ENCODE peak calls at places on chromosomes 16 and 17, in four cellular contexts. One of them, this sample, is unnamed.

GRCh38 chr16:9874233-9874632 is 308.0 kb downstream of the GRIN2A start:
- DNase-seq in upper lobe of right lung: no peak
- DNase-seq in tibial artery: no peak
- DNase-seq in fibroblast of mammary gland: no peak
- DNase-seq in this sample: no peak

GRCh38 chr17:1227917-1228751 is 42.1 kb upstream of the BHLHA9 start:
- DNase-seq in upper lobe of right lung: peak; percentile 73
- DNase-seq in tibial artery: peak; percentile 71
- DNase-seq in fibroblast of mammary gland: no peak
- DNase-seq in this sample: peak; percentile 31

GRCh38 chr16:11354733-11355574 is 9.7 kb downstream of the RMI2 start:
- DNase-seq in upper lobe of right lung: peak; percentile 65
- DNase-seq in tibial artery: no peak
- DNase-seq in fibroblast of mammary gland: peak; percentile 29
- DNase-seq in this sample: no peak

GRCh38 chr17:62380253-62380652 is at the start of gene EFCAB3:
- DNase-seq in upper lobe of right lung: no peak
- DNase-seq in tibial artery: no peak
- DNase-seq in fibroblast of mammary gland: no peak
- DNase-seq in this sample: no peak

GRCh38 chr17:21296097-21297025 is 11.8 kb downstream of the MAP2K3 start:
- DNase-seq in upper lobe of right lung: peak; percentile 64
- DNase-seq in tibial artery: no peak
- DNase-seq in fibroblast of mammary gland: peak; percentile 44
- DNase-seq in this sample: no peak

GRCh38 chr16:67966549-67967182 is 1.8 kb downstream of the SLC12A4 start:
- DNase-seq in upper lobe of right lung: no peak
- DNase-seq in tibial artery: peak; percentile 87
- DNase-seq in fibroblast of mammary gland: peak; percentile 74
- DNase-seq in this sample: no peak

GRCh38 chr16:77331802-77332586 is 102.8 kb downstream of the ADAMTS18 start:
- DNase-seq in upper lobe of right lung: no peak
- DNase-seq in tibial artery: no peak
- DNase-seq in fibroblast of mammary gland: no peak
- DNase-seq in this sample: no peak

GRCh38 chr17:59643159-59643857 is 23.6 kb downstream of the CLTC start:
- DNase-seq in upper lobe of right lung: no peak
- DNase-seq in tibial artery: no peak
- DNase-seq in fibroblast of mammary gland: peak; percentile 65
- DNase-seq in this sample: no peak

GRCh38 chr16:35733278-35733965 is 2274.0 kb downstream of the TP53TG3F start:
- DNase-seq in upper lobe of right lung: no peak
- DNase-seq in tibial artery: no peak
- DNase-seq in fibroblast of mammary gland: no peak
- DNase-seq in this sample: no peak

GRCh38 chr17:14732211-14732610 is 431.3 kb downstream of the HS3ST3B1 start:
- DNase-seq in upper lobe of right lung: no peak
- DNase-seq in tibial artery: no peak
- DNase-seq in fibroblast of mammary gland: no peak
- DNase-seq in this sample: no peak

GRCh38 chr16:88086571-88087516 is 135.6 kb downstream of the BANP start:
- DNase-seq in upper lobe of right lung: no peak
- DNase-seq in tibial artery: no peak
- DNase-seq in fibroblast of mammary gland: no peak
- DNase-seq in this sample: no peak

GRCh38 chr17:50265212-50265611 is 9.1 kb upstream of the TMEM92 start:
- DNase-seq in upper lobe of right lung: peak; percentile 77
- DNase-seq in tibial artery: peak; percentile 80
- DNase-seq in fibroblast of mammary gland: no peak
- DNase-seq in this sample: no peak

GRCh38 chr16:17072104-17072503 is 398.7 kb downstream of the XYLT1 start:
- DNase-seq in upper lobe of right lung: no peak
- DNase-seq in tibial artery: no peak
- DNase-seq in fibroblast of mammary gland: peak; percentile 25
- DNase-seq in this sample: no peak

GRCh38 chr16:49281843-49282642 is 405 bp upstream of the CBLN1 start:
- DNase-seq in upper lobe of right lung: peak; percentile 94
- DNase-seq in tibial artery: peak; percentile 68
- DNase-seq in fibroblast of mammary gland: peak; percentile 54
- DNase-seq in this sample: peak; percentile 98

GRCh38 chr16:89094252-89094901 is 725 bp downstream of the ACSF3 start:
- DNase-seq in upper lobe of right lung: no peak
- DNase-seq in tibial artery: no peak
- DNase-seq in fibroblast of mammary gland: no peak
- DNase-seq in this sample: no peak

GRCh38 chr16:3690991-3691720 is 26.2 kb downstream of the TRAP1 start:
- DNase-seq in upper lobe of right lung: no peak
- DNase-seq in tibial artery: no peak
- DNase-seq in fibroblast of mammary gland: peak; percentile 64
- DNase-seq in this sample: no peak

GRCh38 chr17:62807812-62808575 is at the start of gene MARCHF10:
- DNase-seq in upper lobe of right lung: peak; percentile 79
- DNase-seq in tibial artery: no peak
- DNase-seq in fibroblast of mammary gland: no peak
- DNase-seq in this sample: peak; percentile 81

GRCh38 chr17:32871736-32872135 is 5.2 kb downstream of the MYO1D start:
- DNase-seq in upper lobe of right lung: no peak
- DNase-seq in tibial artery: no peak
- DNase-seq in fibroblast of mammary gland: no peak
- DNase-seq in this sample: no peak

GRCh38 chr16:87688876-87689815 is 76.6 kb downstream of the KLHDC4 start:
- DNase-seq in upper lobe of right lung: no peak
- DNase-seq in tibial artery: no peak
- DNase-seq in fibroblast of mammary gland: no peak
- DNase-seq in this sample: no peak

GRCh38 chr16:81421126-81421525 is 23.5 kb upstream of the CMIP start:
- DNase-seq in upper lobe of right lung: no peak
- DNase-seq in tibial artery: no peak
- DNase-seq in fibroblast of mammary gland: no peak
- DNase-seq in this sample: no peak

GRCh38 chr16:57115504-57116182 is 23.3 kb downstream of the CPNE2 start:
- DNase-seq in upper lobe of right lung: no peak
- DNase-seq in tibial artery: peak; percentile 70
- DNase-seq in fibroblast of mammary gland: peak; percentile 37
- DNase-seq in this sample: peak; percentile 25

GRCh38 chr16:10564591-10564990 is 15.8 kb downstream of the EMP2 start:
- DNase-seq in upper lobe of right lung: no peak
- DNase-seq in tibial artery: no peak
- DNase-seq in fibroblast of mammary gland: no peak
- DNase-seq in this sample: no peak

GRCh38 chr17:67867591-67867990 is 42.3 kb downstream of the BPTF start:
- DNase-seq in upper lobe of right lung: no peak
- DNase-seq in tibial artery: no peak
- DNase-seq in fibroblast of mammary gland: no peak
- DNase-seq in this sample: no peak

GRCh38 chr16:6574146-6574545 is 758.5 kb upstream of the RBFOX1 start:
- DNase-seq in upper lobe of right lung: no peak
- DNase-seq in tibial artery: no peak
- DNase-seq in fibroblast of mammary gland: no peak
- DNase-seq in this sample: no peak

GRCh38 chr16:66972983-66973382 is 11.9 kb downstream of the CES3 start:
- DNase-seq in upper lobe of right lung: no peak
- DNase-seq in tibial artery: no peak
- DNase-seq in fibroblast of mammary gland: no peak
- DNase-seq in this sample: no peak

GRCh38 chr17:12118617-12119016 is 97.9 kb downstream of the MAP2K4 start:
- DNase-seq in upper lobe of right lung: no peak
- DNase-seq in tibial artery: no peak
- DNase-seq in fibroblast of mammary gland: peak; percentile 67
- DNase-seq in this sample: no peak

GRCh38 chr16:72819345-72819744 is 228.6 kb downstream of the ZFHX3 start:
- DNase-seq in upper lobe of right lung: no peak
- DNase-seq in tibial artery: no peak
- DNase-seq in fibroblast of mammary gland: peak; percentile 88
- DNase-seq in this sample: no peak

GRCh38 chr16:72814226-72814625 is 233.7 kb downstream of the ZFHX3 start:
- DNase-seq in upper lobe of right lung: no peak
- DNase-seq in tibial artery: no peak
- DNase-seq in fibroblast of mammary gland: peak; percentile 11
- DNase-seq in this sample: no peak

GRCh38 chr16:72821551-72821950 is 226.4 kb downstream of the ZFHX3 start:
- DNase-seq in upper lobe of right lung: no peak
- DNase-seq in tibial artery: no peak
- DNase-seq in fibroblast of mammary gland: no peak
- DNase-seq in this sample: no peak

GRCh38 chr16:72815348-72816318 is 232.3 kb downstream of the ZFHX3 start:
- DNase-seq in upper lobe of right lung: no peak
- DNase-seq in tibial artery: no peak
- DNase-seq in fibroblast of mammary gland: no peak
- DNase-seq in this sample: no peak

GRCh38 chr16:72818286-72818845 is 229.6 kb downstream of the ZFHX3 start:
- DNase-seq in upper lobe of right lung: no peak
- DNase-seq in tibial artery: no peak
- DNase-seq in fibroblast of mammary gland: no peak
- DNase-seq in this sample: no peak
- TF ChIP-seq CTCF in upper lobe of right lung: no peak
- TF ChIP-seq CTCF in tibial artery: no peak
- TF ChIP-seq CTCF in fibroblast of mammary gland: peak; percentile 24
- TF ChIP-seq CTCF in this sample: peak; percentile 12

DNA sequence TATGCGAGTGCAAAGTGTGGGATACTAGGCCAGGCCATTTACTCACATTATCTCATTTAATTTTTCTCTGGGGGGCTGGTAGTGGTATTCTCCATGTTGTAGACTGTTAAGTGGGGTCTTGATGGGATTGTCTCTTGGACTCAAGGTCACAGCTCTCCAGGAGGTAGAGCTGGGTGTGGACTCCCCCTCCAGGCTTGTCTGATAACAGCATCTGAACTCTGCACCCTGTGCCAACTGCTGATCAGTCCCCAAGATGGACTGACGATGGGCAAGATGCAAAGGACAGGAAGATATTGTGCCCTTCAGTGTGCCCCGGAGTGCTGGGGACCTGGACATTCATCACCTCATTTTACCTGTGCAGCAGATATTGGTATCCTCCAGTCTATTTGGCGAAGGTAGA is 147.8 kb downstream of the MSI2 start:
- DNase-seq in upper lobe of right lung: no peak
- DNase-seq in tibial artery: no peak
- DNase-seq in fibroblast of mammary gland: no peak
- DNase-seq in this sample: no peak
- TF ChIP-seq CTCF in upper lobe of right lung: no peak
- TF ChIP-seq CTCF in tibial artery: no peak
- TF ChIP-seq CTCF in fibroblast of mammary gland: no peak
- TF ChIP-seq CTCF in this sample: no peak

GRCh38 chr17:29133146-29133713 is 47.0 kb downstream of the MYO18A start:
- DNase-seq in upper lobe of right lung: no peak
- DNase-seq in tibial artery: peak; percentile 91
- DNase-seq in fibroblast of mammary gland: peak; percentile 90
- DNase-seq in this sample: no peak

GRCh38 chr17:29138184-29138955 is 41.8 kb downstream of the MYO18A start:
- DNase-seq in upper lobe of right lung: no peak
- DNase-seq in tibial artery: peak; percentile 62
- DNase-seq in fibroblast of mammary gland: peak; percentile 57
- DNase-seq in this sample: no peak

GRCh38 chr17:29136998-29137730 is 43.0 kb downstream of the MYO18A start:
- DNase-seq in upper lobe of right lung: no peak
- DNase-seq in tibial artery: no peak
- DNase-seq in fibroblast of mammary gland: peak; percentile 80
- DNase-seq in this sample: no peak

GRCh38 chr17:29131814-29132682 is 48.1 kb downstream of the MYO18A start:
- DNase-seq in upper lobe of right lung: no peak
- DNase-seq in tibial artery: peak; percentile 80
- DNase-seq in fibroblast of mammary gland: peak; percentile 96
- DNase-seq in this sample: no peak

DNA sequence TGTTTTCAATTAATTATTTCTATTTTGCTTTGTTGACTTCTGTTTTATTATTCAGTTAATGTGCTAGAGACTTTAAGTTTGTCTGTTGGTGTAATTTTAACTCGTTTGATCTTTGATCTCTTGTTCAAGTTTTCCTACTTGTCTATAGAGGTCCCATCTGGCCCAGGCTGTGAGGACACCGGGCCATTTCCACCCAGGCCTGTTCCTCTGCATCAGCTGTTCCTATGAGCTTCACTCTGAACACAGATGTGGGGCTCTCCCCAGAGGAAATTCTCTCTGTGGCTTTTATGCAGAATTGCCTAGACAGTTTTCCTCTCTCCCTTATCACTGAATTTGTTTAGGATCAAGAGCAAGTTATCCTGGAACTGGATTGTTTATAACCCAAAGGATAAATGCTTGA is 44.7 kb downstream of the MYO18A start:
- DNase-seq in upper lobe of right lung: no peak
- DNase-seq in tibial artery: no peak
- DNase-seq in fibroblast of mammary gland: no peak
- DNase-seq in this sample: no peak
- TF ChIP-seq CTCF in upper lobe of right lung: no peak
- TF ChIP-seq CTCF in tibial artery: no peak
- TF ChIP-seq CTCF in fibroblast of mammary gland: no peak
- TF ChIP-seq CTCF in this sample: no peak

GRCh38 chr17:17171991-17172939 is 33.9 kb downstream of the PLD6 start:
- DNase-seq in upper lobe of right lung: no peak
- DNase-seq in tibial artery: no peak
- DNase-seq in fibroblast of mammary gland: no peak
- DNase-seq in this sample: no peak
- TF ChIP-seq CTCF in upper lobe of right lung: no peak
- TF ChIP-seq CTCF in tibial artery: no peak
- TF ChIP-seq CTCF in fibroblast of mammary gland: no peak
- TF ChIP-seq CTCF in this sample: no peak

DNA sequence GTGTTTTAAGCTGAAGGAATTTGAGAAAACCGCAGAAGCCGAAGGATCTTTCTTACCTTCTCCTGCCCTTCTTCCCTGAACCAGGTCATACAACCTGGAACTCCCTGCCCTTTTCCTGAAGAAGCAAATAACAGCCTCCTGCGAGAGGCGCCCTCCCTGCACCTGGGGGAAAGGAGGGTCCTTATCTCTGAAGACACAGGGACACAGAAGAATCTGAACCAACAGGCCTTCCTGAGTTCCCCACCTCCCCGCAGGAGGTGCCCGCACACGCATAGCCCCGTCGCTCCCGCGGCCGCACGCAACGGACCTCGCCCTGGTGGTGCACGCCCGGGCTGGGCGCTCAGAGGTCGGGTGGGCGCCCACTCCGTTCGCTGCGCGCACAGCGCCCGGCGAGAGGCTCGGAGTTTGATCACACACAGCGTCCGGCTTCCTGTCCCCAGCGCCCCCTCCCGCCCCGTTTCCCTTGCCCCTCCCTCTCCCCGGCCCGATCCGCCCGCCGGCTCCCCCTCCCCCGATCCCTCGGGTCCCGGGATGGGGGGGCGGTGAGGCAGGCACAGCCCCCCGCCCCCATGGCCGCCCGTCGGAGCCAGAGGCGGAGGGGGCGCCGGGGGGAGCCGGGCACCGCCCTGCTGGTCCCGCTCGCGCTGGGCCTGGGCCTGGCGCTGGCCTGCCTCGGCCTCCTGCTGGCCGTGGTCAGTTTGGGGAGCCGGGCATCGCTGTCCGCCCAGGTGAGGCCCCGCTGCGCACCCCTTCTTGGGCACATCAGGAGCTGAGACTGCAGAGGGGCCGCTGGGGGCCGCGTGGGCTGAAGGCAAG is at the start of gene TNFSF12:
- DNase-seq in upper lobe of right lung: peak; percentile 88
- DNase-seq in tibial artery: peak; percentile 84
- DNase-seq in fibroblast of mammary gland: no peak
- DNase-seq in this sample: peak; percentile 69
- TF ChIP-seq CTCF in upper lobe of right lung: peak; percentile 18
- TF ChIP-seq CTCF in tibial artery: peak; percentile 28
- TF ChIP-seq CTCF in fibroblast of mammary gland: no peak
- TF ChIP-seq CTCF in this sample: no peak